ENCODE peak calls at places on chromosomes 16 and 17, in six cellular contexts. D is Peyer's patch, H is K562, G is HepG2, O is ovary, F is HCT116. P is an unnamed sample.

GRCh38 chr17:835263-835662 is 53.1 kb downstream of the MRM3 start:
- DNase-seq in D (no peak), H (no peak), G (peak; percentile 47), O (no peak), F (no peak), P (no peak)

GRCh38 chr17:17603178-17603894 is 11.8 kb upstream of the PEMT start:
- DNase-seq in D (no peak), H (no peak), G (no peak), O (no peak), F (no peak), P (no peak)

GRCh38 chr17:40303009-40303657 is 5.8 kb upstream of the RARA start:
- DNase-seq in D (no peak), H (peak; percentile 63), G (peak; percentile 64), O (no peak), F (peak; percentile 35), P (no peak)

GRCh38 chr17:81279278-81280073 is 15.6 kb downstream of the SLC38A10 start:
- DNase-seq in D (no peak), H (no peak), G (no peak), O (no peak), F (no peak), P (no peak)

GRCh38 chr17:45271603-45272002 is 9.7 kb upstream of the SPATA32 start:
- DNase-seq in D (no peak), H (no peak), G (no peak), O (no peak), F (no peak), P (no peak)

GRCh38 chr17:75205793-75206163 is 299 bp downstream of the NUP85 start:
- DNase-seq in D (no peak), H (no peak), G (no peak), O (no peak), F (no peak), P (no peak)

GRCh38 chr16:79008036-79008868 is 592.3 kb downstream of the MAF start:
- DNase-seq in D (no peak), H (peak; percentile 14), G (no peak), O (no peak), F (no peak), P (no peak)

GRCh38 chr17:36598951-36599401 is 2.4 kb upstream of the MRM1 start:
- DNase-seq in D (peak; percentile 84), H (peak; percentile 9), G (no peak), O (no peak), F (no peak), P (no peak)

GRCh38 chr16:57194512-57194911 is 8.4 kb downstream of the RSPRY1 start:
- DNase-seq in D (no peak), H (no peak), G (peak; percentile 96), O (no peak), F (peak; percentile 54), P (no peak)

GRCh38 chr16:55328611-55329569 is 4.9 kb downstream of the IRX6 start:
- DNase-seq in D (no peak), H (no peak), G (no peak), O (no peak), F (no peak), P (peak; percentile 70)

GRCh38 chr16:55323637-55324490 is at the start of gene IRX6:
- DNase-seq in D (no peak), H (peak; percentile 18), G (no peak), O (peak; percentile 61), F (no peak), P (no peak)

GRCh38 chr16:55325458-55326109 is 1.6 kb downstream of the IRX6 start:
- DNase-seq in D (no peak), H (no peak), G (no peak), O (no peak), F (no peak), P (no peak)

GRCh38 chr16:55324491-55325447 is 766 bp downstream of the IRX6 start:
- DNase-seq in D (no peak), H (no peak), G (no peak), O (no peak), F (no peak), P (no peak)

DNA sequence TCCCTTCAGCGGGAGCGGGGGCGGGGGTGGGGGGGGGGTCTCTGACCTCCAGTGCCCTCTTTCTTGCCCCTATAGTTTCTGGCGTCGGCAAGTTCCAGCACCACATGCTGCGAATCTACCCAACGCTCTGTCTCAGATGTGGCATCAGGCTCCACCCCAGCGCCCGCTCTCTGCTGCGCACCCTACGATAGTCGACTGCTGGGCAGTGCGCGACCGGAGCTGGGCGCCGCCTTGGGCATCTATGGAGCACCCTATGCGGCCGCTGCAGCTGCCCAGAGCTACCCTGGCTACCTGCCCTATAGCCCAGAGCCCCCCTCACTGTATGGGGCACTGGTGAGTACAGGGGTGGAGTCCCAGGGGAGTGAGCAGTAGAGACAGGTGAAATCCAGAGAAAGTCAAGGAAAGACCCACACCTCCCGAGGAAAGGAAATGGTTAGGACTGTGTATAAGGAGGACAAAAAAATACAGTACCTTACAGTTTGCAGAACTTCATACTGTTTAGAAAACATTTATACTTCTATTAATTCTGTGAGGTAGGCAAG is 2.3 kb downstream of the IRX6 start:
- DNase-seq in D (no peak), H (no peak), G (no peak), O (no peak), F (no peak), P (no peak)
- H3K27me3 ChIP-seq in D (no peaks in the 10 kb centered on the region), H (peaks cover 51% of the 10 kb centered on the region), G (peaks cover 82% of the 10 kb centered on the region), O (no peaks in the 10 kb centered on the region), F (peaks cover 23% of the 10 kb centered on the region), P (peaks cover 5% of the 10 kb centered on the region)

GRCh38 chr17:58096892-58097291 is 13.7 kb downstream of the DYNLL2 start:
- DNase-seq in D (no peak), H (no peak), G (no peak), O (no peak), F (no peak), P (no peak)

GRCh38 chr17:58094118-58094517 is 10.9 kb downstream of the DYNLL2 start:
- DNase-seq in D (no peak), H (no peak), G (no peak), O (no peak), F (no peak), P (no peak)

GRCh38 chr17:58100506-58100905 is 17.3 kb downstream of the DYNLL2 start:
- DNase-seq in D (no peak), H (no peak), G (no peak), O (no peak), F (no peak), P (no peak)

GRCh38 chr17:58092797-58093385 is 9.7 kb downstream of the DYNLL2 start:
- DNase-seq in D (no peak), H (no peak), G (no peak), O (no peak), F (no peak), P (no peak)

GRCh38 chr17:58097384-58098088 is 14.3 kb downstream of the DYNLL2 start:
- DNase-seq in D (no peak), H (no peak), G (no peak), O (no peak), F (no peak), P (no peak)
- TF ChIP-seq CTCF in D (no peak), H (no peak), G (no peak), O (no peak), F (no peak), P (no peak)

GRCh38 chr16:3194792-3195191 is 6.8 kb downstream of the OR1F1 start:
- DNase-seq in D (no peak), H (peak; percentile 76), G (no peak), O (no peak), F (no peak), P (no peak)
- H3K27me3 ChIP-seq in D (no peaks in the 10 kb centered on the region), H (peaks cover 10% of the 10 kb centered on the region), G (no peaks in the 10 kb centered on the region), O (no peaks in the 10 kb centered on the region), F (peaks cover 6% of the 10 kb centered on the region), P (peaks cover 63% of the 10 kb centered on the region)

GRCh38 chr16:73031155-73031866 is 16.6 kb downstream of the ZFHX3 start:
- DNase-seq in D (no peak), H (no peak), G (no peak), O (no peak), F (no peak), P (no peak)
- TF ChIP-seq CTCF in D (no peak), H (no peak), G (peak; percentile 47), O (no peak), F (peak; percentile 47), P (no peak)

DNA sequence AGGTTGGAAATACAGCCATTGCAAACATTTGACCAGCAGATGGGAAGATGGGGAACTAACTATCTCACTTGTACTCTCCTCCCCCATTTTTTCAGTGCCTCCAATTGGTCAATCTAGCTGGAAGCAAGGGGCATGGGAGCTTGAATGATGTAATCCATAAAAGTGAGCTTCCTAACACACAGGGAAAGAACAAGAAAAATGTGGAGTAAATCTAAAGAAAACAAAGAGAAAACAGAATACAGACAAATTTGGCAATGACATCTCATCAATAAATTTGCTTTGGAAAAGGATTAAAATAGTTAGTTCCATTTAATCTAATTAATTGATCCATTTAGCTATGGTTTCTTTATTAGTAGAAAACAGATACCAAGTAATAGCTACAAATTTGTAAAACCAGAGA is 592.6 kb upstream of the SOX9 start:
- DNase-seq in D (no peak), H (no peak), G (no peak), O (no peak), F (no peak), P (no peak)
- H3K27me3 ChIP-seq in D (no peaks in the 10 kb centered on the region), H (no peaks in the 10 kb centered on the region), G (no peaks in the 10 kb centered on the region), O (no peaks in the 10 kb centered on the region), F (no peaks in the 10 kb centered on the region), P (no peaks in the 10 kb centered on the region)

GRCh38 chr17:29930399-29931010 is 477 bp upstream of the SSH2 start:
- DNase-seq in D (peak; percentile 49), H (peak; percentile 20), G (peak; percentile 3), O (no peak), F (no peak), P (no peak)

GRCh38 chr17:29931253-29931932 is 1.4 kb upstream of the SSH2 start:
- DNase-seq in D (peak; percentile 59), H (peak; percentile 83), G (peak; percentile 90), O (peak; percentile 46), F (peak; percentile 82), P (peak; percentile 83)

GRCh38 chr17:29929544-29930398 is at the start of gene SSH2:
- DNase-seq in D (peak; percentile 94), H (peak; percentile 94), G (peak; percentile 78), O (peak; percentile 86), F (peak; percentile 60), P (peak; percentile 97)

GRCh38 chr17:29936724-29937123 is 4.7 kb upstream of the EFCAB5 start:
- DNase-seq in D (no peak), H (no peak), G (no peak), O (no peak), F (no peak), P (no peak)

DNA sequence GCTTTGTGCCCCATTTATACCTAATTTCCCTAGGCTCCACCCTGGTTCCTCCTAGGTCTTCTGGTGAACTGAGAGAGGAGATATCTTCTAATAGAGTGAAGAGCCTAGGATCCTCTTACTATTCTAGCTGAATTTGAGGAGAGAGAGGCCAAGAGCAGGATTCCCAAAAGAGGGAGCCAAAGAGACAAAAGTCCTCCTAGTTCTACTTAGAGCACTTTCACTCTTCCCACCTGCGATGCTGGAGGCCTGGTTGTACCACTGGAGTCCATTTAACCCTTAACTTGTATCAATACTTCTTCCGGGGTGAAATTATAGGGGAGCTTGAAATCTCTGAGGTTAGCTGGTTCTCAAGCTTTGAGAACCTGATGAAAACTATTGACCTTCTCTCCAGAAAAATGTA is 3.4 kb upstream of the SSH2 start:
- DNase-seq in D (no peak), H (peak; percentile 21), G (peak; percentile 52), O (no peak), F (peak; percentile 28), P (no peak)
- TF ChIP-seq CTCF in D (peak; percentile 13), H (peak; percentile 12), G (peak; percentile 60), O (no peak), F (peak; percentile 44), P (no peak)